ENCODE peak calls at places on chromosome 9, in six cellular contexts. B is fibroblast of pulmonary artery, O is Calu3, R is HFFc6, C is OCI-LY7, D is BJ. F is an unnamed sample.

GRCh38 chr9:90870646-90871326 is 69.2 kb downstream of the SYK start:
- DNase-seq in R (peak), C (peak), B (peak), D (peak), O (peak), F (peak)

GRCh38 chr9:82539126-82539525 is 523.8 kb downstream of the RASEF start:
- DNase-seq in R (no peak), B (no peak), O (no peak), D (no peak), C (no peak), F (no peak)

GRCh38 chr9:136950656-136951030 is 1.4 kb upstream of the LCN12 start:
- DNase-seq in O (no peak), R (no peak), B (no peak), C (no peak), D (no peak), F (no peak)

GRCh38 chr9:92724528-92725265 is 39.9 kb downstream of the BICD2 start:
- DNase-seq in R (no peak), B (no peak), C (peak), O (no peak), D (no peak), F (no peak)

GRCh38 chr9:110283736-110284135 is 27.4 kb upstream of the TXN start:
- DNase-seq in D (no peak), R (no peak), O (peak), C (no peak), B (no peak), F (no peak)

GRCh38 chr9:20729545-20729944 is 45.5 kb downstream of the FOCAD start:
- DNase-seq in C (no peak), O (no peak), R (peak), D (no peak), B (peak), F (no peak)

GRCh38 chr9:530681-531080 is 310.8 kb upstream of the DMRT1 start:
- DNase-seq in B (peak), D (no peak), R (peak), C (no peak), O (peak), F (peak)

GRCh38 chr9:34744295-34745221 is 34.6 kb upstream of the CCL21 start:
- DNase-seq in R (peak), B (peak), D (no peak), O (peak), C (no peak), F (peak)

GRCh38 chr9:136204838-136205706 is at the start of gene LHX3:
- DNase-seq in B (peak), D (no peak), C (no peak), O (no peak), R (no peak), F (no peak)

GRCh38 chr9:97990259-97990658 is 7.1 kb downstream of the ANP32B start:
- DNase-seq in O (no peak), D (no peak), C (no peak), R (peak), B (peak), F (peak)
- TF ChIP-seq CTCF in O (no peak), D (peak), C (peak), R (peak), B (peak), F (peak)

GRCh38 chr9:16718952-16719351 is 151.5 kb downstream of the BNC2 start:
- DNase-seq in C (no peak), D (no peak), B (no peak), R (no peak), O (no peak), F (no peak)
- TF ChIP-seq CTCF in C (no peak), D (no peak), B (no peak), R (no peak), O (no peak), F (no peak)

GRCh38 chr9:69932901-69933300 is 110.7 kb upstream of the MAMDC2 start:
- DNase-seq in C (peak), O (peak), B (peak), D (no peak), R (peak), F (no peak)
- TF ChIP-seq CTCF in C (peak), O (no peak), B (peak), D (peak), R (peak), F (no peak)

GRCh38 chr9:128818839-128819715 is 777 bp downstream of the ENDOG start:
- DNase-seq in D (no peak), O (peak), R (no peak), B (no peak), C (peak), F (no peak)
- TF ChIP-seq CTCF in D (no peak), O (no peak), R (no peak), B (no peak), C (no peak), F (no peak)

DNA sequence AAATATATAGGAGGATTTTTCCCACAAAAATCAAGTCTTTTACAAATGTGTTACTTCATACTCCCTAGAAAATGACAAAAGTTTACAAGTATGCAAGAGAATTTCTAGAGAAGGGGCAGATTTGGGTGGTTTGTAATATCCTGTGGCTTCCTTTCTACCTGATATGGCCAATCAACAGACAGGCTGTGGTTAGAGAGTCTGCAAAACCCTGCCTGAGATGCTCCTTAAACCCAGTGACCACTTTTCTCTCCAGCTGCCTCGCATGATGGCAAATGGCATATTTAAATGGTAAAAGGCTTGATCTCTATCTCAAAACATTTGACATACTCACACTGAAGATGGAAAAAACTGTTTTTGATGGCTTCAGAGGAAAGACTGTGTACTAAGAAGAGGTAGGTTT is 550.1 kb upstream of the ZNF462 start:
- DNase-seq in D (no peak), R (no peak), O (no peak), C (no peak), B (no peak), F (no peak)
- TF ChIP-seq CTCF in D (no peak), R (no peak), O (no peak), C (no peak), B (no peak), F (no peak)

GRCh38 chr9:96232539-96233241 is 69.3 kb downstream of the HSD17B3 start:
- DNase-seq in D (no peak), C (peak), O (peak), R (peak), B (peak), F (no peak)
- TF ChIP-seq CTCF in D (peak), C (peak), O (peak), R (peak), B (peak), F (peak)

DNA sequence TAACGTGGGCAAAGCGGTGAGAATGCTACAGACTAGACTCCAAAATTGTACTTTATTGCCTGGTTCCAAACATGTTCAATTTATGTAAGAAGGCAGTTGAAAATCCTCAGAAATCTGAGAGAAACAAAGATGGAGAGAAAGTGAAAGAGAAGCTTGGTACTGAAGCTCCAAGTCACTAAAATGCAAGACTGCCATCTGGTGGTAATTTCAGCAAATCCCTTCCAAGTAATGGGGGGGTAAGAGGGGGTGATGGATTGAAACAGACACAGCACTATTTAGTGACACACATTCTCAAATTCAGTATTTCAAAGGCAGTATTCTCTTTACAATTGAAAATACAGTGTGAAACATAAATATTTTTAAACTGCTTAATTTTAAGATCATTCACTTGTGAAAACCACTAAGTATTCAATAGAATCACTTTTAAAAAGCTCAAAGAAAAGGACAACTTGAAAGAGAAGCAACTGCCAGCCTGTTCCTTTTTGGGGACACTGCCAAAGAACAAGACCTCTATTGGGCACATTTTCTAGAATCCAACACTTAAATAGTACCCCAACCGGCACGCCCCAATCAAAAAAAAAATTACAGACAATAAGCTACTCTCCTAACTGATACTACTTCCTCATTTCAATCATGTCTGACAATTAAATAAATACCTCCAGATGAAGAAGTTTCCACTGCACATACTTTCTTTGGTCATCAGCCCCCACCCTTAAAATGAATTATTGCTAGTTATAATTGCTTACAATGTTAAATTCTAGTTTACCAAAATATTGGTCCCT is 131.5 kb downstream of the AGTPBP1 start:
- DNase-seq in O (peak), D (peak), R (peak), B (peak), C (peak), F (peak)
- TF ChIP-seq CTCF in O (peak), D (peak), R (peak), B (peak), C (peak), F (peak)